ENCODE peak calls at places on chromosome 3, in seven cellular contexts. U is GM23338, K is neural progenitor cell, D is HCT116, P is GM23248, E is PC-3, R is MM.1S. Y is an unnamed sample. For H3K27me3, the result is how much of the 10 kb centered on the place peaks cover.

GRCh38 chr3:113867506-113867905 is 28.9 kb downstream of the GRAMD1C start:
- DNase-seq in R (no peak), E (peak), K (no peak), P (peak), D (peak), U (no peak), Y (no peak)

GRCh38 chr3:135491478-135491877 is 474.1 kb upstream of the PPP2R3A start:
- DNase-seq in U (no peak), P (no peak), E (no peak), R (no peak), K (peak), D (no peak), Y (no peak)

GRCh38 chr3:118782755-118783202 is 251.9 kb downstream of the IGSF11 start:
- DNase-seq in K (no peak), R (no peak), D (peak), E (peak), U (no peak), P (no peak), Y (no peak)

GRCh38 chr3:55804170-55805095 is 317.3 kb upstream of the WNT5A start:
- DNase-seq in R (no peak), P (no peak), U (peak), E (no peak), D (no peak), K (peak), Y (peak)

GRCh38 chr3:101939391-101939790 is 90.1 kb downstream of the NFKBIZ start:
- DNase-seq in R (no peak), K (no peak), U (no peak), E (no peak), D (no peak), P (no peak), Y (no peak)

GRCh38 chr3:191987951-191988350 is 527.0 kb downstream of the PYDC2 start:
- DNase-seq in E (no peak), U (no peak), P (no peak), R (no peak), D (no peak), K (no peak), Y (no peak)

GRCh38 chr3:64988188-64988587 is 300.4 kb upstream of the ADAMTS9 start:
- DNase-seq in R (no peak), E (no peak), U (no peak), K (no peak), P (no peak), D (no peak), Y (no peak)

GRCh38 chr3:148460686-148461085 is 237.0 kb upstream of the AGTR1 start:
- DNase-seq in R (no peak), U (no peak), D (no peak), E (no peak), K (no peak), P (no peak), Y (no peak)

GRCh38 chr3:69972672-69973071 is 26.9 kb upstream of the SAMMSON start:
- DNase-seq in U (no peak), E (no peak), P (no peak), K (no peak), R (no peak), D (no peak), Y (no peak)

GRCh38 chr3:13210221-13210975 is 137.2 kb upstream of the IQSEC1 start:
- DNase-seq in R (no peak), P (no peak), K (peak), E (no peak), D (no peak), U (no peak), Y (no peak)

GRCh38 chr3:72791132-72791531 is 57.1 kb downstream of the SHQ1 start:
- DNase-seq in K (no peak), D (no peak), E (no peak), P (no peak), U (no peak), R (no peak), Y (no peak)

GRCh38 chr3:7917443-7918151 is 584.0 kb upstream of the LMCD1 start:
- DNase-seq in D (no peak), P (no peak), R (no peak), U (no peak), K (no peak), E (no peak), Y (no peak)

GRCh38 chr3:186340211-186340610 is 21.8 kb downstream of the DGKG start:
- DNase-seq in R (no peak), K (no peak), P (peak), D (no peak), E (peak), U (no peak), Y (no peak)

GRCh38 chr3:25843332-25843731 is 53.4 kb downstream of the OXSM start:
- DNase-seq in P (peak), R (no peak), U (no peak), K (no peak), E (peak), D (no peak), Y (no peak)

GRCh38 chr3:50862221-50862620 is 187.5 kb downstream of the DOCK3 start:
- DNase-seq in U (peak), K (peak), D (no peak), P (no peak), R (no peak), E (peak), Y (no peak)

GRCh38 chr3:51621091-51621892 is 49.8 kb upstream of the TEX264 start:
- DNase-seq in D (no peak), R (no peak), K (no peak), E (no peak), U (no peak), P (peak), Y (no peak)

GRCh38 chr3:30370681-30371271 is 235.6 kb upstream of the TGFBR2 start:
- DNase-seq in D (no peak), U (no peak), K (no peak), E (peak), P (peak), R (no peak), Y (no peak)

GRCh38 chr3:196138927-196139680 is 57.2 kb upstream of the TFRC start:
- DNase-seq in P (peak), R (no peak), D (no peak), K (no peak), E (no peak), U (peak), Y (peak)

GRCh38 chr3:135556184-135556583 is 409.3 kb upstream of the PPP2R3A start:
- DNase-seq in D (no peak), P (peak), K (no peak), E (no peak), R (no peak), U (no peak), Y (no peak)

GRCh38 chr3:107657971-107658370 is 135.2 kb downstream of the BBX start:
- DNase-seq in E (peak), R (no peak), P (peak), D (no peak), K (no peak), U (no peak), Y (no peak)

GRCh38 chr3:149352556-149352955 is 19.1 kb upstream of the TM4SF18 start:
- DNase-seq in R (peak), P (peak), D (peak), E (peak), K (peak), U (peak), Y (peak)

GRCh38 chr3:164879201-164879600 is 199.1 kb downstream of the SI start:
- DNase-seq in R (no peak), D (no peak), U (peak), E (no peak), K (peak), P (no peak), Y (peak)

GRCh38 chr3:52346623-52347530 is 30.8 kb downstream of the DNAH1 start:
- DNase-seq in P (peak), E (peak), D (no peak), R (no peak), U (no peak), K (no peak), Y (no peak)

GRCh38 chr3:19029837-19030835 is 118.2 kb upstream of the KCNH8 start:
- DNase-seq in R (no peak), D (no peak), E (peak), K (no peak), U (peak), P (no peak), Y (no peak)

GRCh38 chr3:180678231-180678630 is 1.1 kb downstream of the CCDC39 start:
- DNase-seq in K (no peak), D (no peak), P (no peak), E (no peak), U (no peak), R (peak), Y (no peak)

GRCh38 chr3:180684807-180685206 is 5.5 kb upstream of the CCDC39 start:
- DNase-seq in U (peak), E (no peak), P (no peak), K (peak), D (no peak), R (no peak), Y (no peak)

GRCh38 chr3:180680097-180680430 is 775 bp upstream of the CCDC39 start:
- DNase-seq in R (peak), D (no peak), K (peak), E (no peak), U (peak), P (peak), Y (peak)

GRCh38 chr3:180683816-180684215 is 4.5 kb upstream of the CCDC39 start:
- DNase-seq in K (no peak), P (no peak), U (no peak), E (no peak), R (no peak), D (no peak), Y (no peak)

DNA sequence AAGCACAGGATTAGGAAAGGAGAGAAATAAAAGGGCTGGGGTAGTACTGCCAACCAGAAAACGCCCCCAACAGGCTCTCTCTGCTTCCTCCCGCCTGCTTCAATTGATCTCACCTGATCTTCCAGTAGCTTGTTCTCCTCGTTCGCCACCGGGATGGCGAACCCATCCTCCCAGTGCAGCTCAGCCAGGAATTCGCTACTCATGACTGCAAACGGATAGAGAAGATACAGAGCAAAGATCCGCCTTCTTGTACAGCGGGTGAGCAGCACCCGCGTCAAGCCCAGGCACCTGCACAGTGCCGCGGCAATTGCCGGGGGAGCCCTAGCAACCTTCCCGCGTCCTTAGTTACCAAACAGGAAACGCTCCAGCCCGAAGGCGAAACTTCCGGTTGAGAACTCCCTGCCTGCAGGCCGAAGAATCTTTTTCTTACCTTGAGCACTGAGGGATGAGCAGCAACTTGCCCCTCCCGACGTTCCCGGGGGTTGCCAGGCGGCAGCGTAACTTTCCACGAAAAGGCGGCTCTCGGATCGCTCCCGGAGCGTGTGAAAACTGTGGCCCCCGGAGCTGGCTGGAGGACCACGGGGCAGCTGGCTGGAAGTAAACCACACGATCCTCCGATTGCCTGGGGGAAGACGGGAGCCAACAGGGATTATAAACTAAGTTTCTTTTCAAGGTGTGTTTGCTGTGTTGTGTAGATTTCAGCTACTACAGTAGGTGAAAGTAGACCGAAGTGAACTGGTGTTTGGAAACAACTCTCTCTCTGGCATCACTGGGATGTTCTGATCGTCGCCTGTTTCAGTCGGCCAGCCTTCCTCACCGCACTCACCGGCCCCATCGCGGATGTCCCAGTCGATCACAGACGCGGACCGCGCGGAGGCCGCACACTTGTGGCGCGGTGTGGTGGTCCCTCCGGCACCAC is at the start of gene CCDC39:
- DNase-seq in U (peak), K (peak), P (peak), D (peak), R (peak), E (peak), Y (peak)
- TF ChIP-seq EZH2 in U (no peak), K (no peak), P (no peak), D (no peak), R (no peak), E (no peak), Y (peak)

DNA sequence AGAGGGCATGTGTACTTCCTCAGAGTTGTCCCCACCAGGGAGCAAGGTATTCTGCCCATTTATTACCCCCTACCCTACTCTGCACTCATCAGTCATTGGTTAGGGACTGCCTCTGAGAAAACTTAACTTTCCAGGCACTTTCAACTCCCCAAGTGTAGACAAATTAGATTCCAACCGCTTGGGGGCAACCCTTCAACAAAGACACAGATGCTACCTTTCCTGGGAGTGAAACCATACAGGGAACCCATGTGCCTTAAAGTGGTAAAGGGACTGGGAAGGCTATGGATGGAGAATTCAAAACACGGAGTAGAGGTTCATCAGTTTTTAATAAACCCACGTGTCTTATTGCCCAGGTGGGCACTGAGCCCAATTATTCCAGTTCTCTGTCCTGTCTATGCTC is 19.4 kb upstream of the UBE2E2 start:
- DNase-seq in P (peak), K (peak), R (peak), U (peak), D (peak), E (peak), Y (peak)
- H3K27me3 ChIP-seq in P (under half), K (under half), R (under half), U (under half), D (under half), E (under half), Y (under half)

GRCh38 chr3:61575893-61576292 is 14.5 kb downstream of the PTPRG start:
- DNase-seq in K (no peak), R (no peak), U (no peak), E (no peak), P (no peak), D (no peak), Y (no peak)

GRCh38 chr3:61572879-61573278 is 11.5 kb downstream of the PTPRG start:
- DNase-seq in R (no peak), K (no peak), U (no peak), D (no peak), E (no peak), P (no peak), Y (no peak)

GRCh38 chr3:61573441-61573840 is 12.1 kb downstream of the PTPRG start:
- DNase-seq in R (no peak), D (no peak), P (peak), K (no peak), U (no peak), E (no peak), Y (no peak)

GRCh38 chr3:61577760-61578159 is 16.4 kb downstream of the PTPRG start:
- DNase-seq in R (no peak), D (no peak), P (no peak), U (no peak), E (no peak), K (no peak), Y (no peak)

GRCh38 chr3:61574854-61575253 is 13.5 kb downstream of the PTPRG start:
- DNase-seq in U (no peak), P (peak), K (no peak), E (no peak), R (no peak), D (no peak), Y (no peak)
- TF ChIP-seq EZH2phosphoT487 in U (no peak), P (no peak), K (no peak), E (no peak), R (no peak), D (no peak), Y (no peak)

GRCh38 chr3:122258757-122259371 is 66.2 kb upstream of the CSTA start:
- DNase-seq in P (peak), K (peak), U (peak), E (peak), R (peak), D (peak), Y (peak)
- TF ChIP-seq EZH2 in P (no peak), K (no peak), U (no peak), E (no peak), R (no peak), D (no peak), Y (no peak)

GRCh38 chr3:435161-435560 is 238.6 kb downstream of the CHL1 start:
- DNase-seq in D (no peak), E (peak), R (no peak), P (no peak), U (no peak), K (no peak), Y (no peak)
- H3K27me3 ChIP-seq in D (under half), E (under half), R (under half), P (under half), U (under half), K (under half), Y (under half)

GRCh38 chr3:11379238-11379823 is 107.1 kb downstream of the ATG7 start:
- DNase-seq in U (peak), K (peak), P (peak), R (peak), D (peak), E (peak), Y (peak)
- TF ChIP-seq EZH2phosphoT487 in U (no peak), K (no peak), P (no peak), R (no peak), D (no peak), E (no peak), Y (no peak)

DNA sequence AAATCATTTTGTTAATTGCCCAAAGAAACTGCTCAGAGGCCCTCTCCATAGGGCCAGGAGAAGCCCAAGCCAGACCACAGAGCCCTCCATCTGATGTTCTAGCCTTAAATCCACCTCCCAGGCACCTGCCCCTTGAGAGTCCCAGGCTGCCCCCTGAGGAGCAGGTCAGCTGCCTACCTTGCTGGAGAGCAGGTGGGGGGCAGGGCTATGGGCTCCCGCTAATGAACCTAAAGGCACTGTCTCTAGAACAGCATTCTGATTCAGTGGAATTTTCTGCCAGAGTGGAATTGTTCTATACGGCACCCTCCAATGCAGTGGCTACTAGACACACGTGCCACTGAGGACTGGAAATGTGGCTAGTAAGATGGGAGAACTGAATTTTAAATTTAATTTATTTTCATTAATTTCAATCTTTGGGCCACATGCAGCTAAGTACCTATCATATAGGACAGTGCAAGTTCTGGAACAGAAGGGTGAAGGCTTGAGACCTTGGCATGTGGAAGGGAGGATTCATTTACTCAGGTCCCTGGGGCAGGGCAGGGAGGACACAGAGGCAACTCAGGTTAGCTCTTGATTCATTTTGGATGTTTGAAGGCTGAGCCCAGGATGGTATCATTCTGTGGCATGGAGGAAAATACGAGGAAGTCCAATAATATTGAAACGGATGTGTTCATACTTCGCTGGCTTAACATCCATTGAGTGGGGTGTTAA is 11.4 kb downstream of the AMOTL2 start:
- DNase-seq in D (no peak), R (no peak), U (no peak), K (no peak), P (peak), E (no peak), Y (no peak)
- TF ChIP-seq EZH2 in D (no peak), R (no peak), U (no peak), K (no peak), P (no peak), E (no peak), Y (no peak)